ENCODE peak calls at places on chromosomes 1 and 21, in nine cellular contexts. W, L, Q, G, T, E, D, V and A are unnamed samples.

GRCh38 chr1:28887835-28888682 is 26.3 kb upstream of the EPB41 start:
- DNase-seq in T (no peak), D (peak), V (peak), L (peak), G (peak), W (peak), E (peak), Q (no peak), A (no peak)

GRCh38 chr1:199113265-199113869 is 474.5 kb downstream of the PTPRC start:
- DNase-seq in Q (peak), G (peak), E (no peak), T (peak), L (peak), D (peak), V (peak), W (peak), A (peak)

GRCh38 chr1:71031426-71031825 is 16.2 kb downstream of the PTGER3 start:
- DNase-seq in V (no peak), E (no peak), D (no peak), T (no peak), L (no peak), Q (no peak), G (no peak), W (no peak), A (no peak)

GRCh38 chr1:245475116-245475515 is 320.3 kb downstream of the KIF26B start:
- DNase-seq in D (no peak), L (no peak), T (no peak), Q (no peak), V (no peak), W (no peak), E (no peak), G (peak), A (no peak)

GRCh38 chr1:99407018-99407417 is 142.7 kb downstream of the PLPPR4 start:
- DNase-seq in T (no peak), G (peak), W (no peak), Q (no peak), V (no peak), D (no peak), L (no peak), E (no peak), A (no peak)

GRCh38 chr1:164132001-164132400 is 427.0 kb upstream of the PBX1 start:
- DNase-seq in W (no peak), L (no peak), G (no peak), V (no peak), D (no peak), T (no peak), E (no peak), Q (no peak), A (no peak)

GRCh38 chr1:153393926-153394325 is 3.1 kb upstream of the S100A8 start:
- DNase-seq in T (no peak), L (no peak), G (no peak), W (peak), V (peak), E (no peak), D (no peak), Q (no peak), A (no peak)

GRCh38 chr21:17783816-17784598 is 35.1 kb downstream of the C21orf91 start:
- DNase-seq in W (no peak), L (no peak), V (no peak), D (no peak), Q (no peak), G (no peak), T (no peak), E (no peak), A (no peak)

GRCh38 chr21:33940846-33941245 is 25.2 kb upstream of the ATP5PO start:
- DNase-seq in D (no peak), L (no peak), E (no peak), Q (no peak), G (peak), V (no peak), W (no peak), T (no peak), A (no peak)

GRCh38 chr1:115466433-115466832 is 128.4 kb upstream of the NGF start:
- DNase-seq in E (no peak), T (no peak), Q (no peak), D (no peak), W (peak), G (no peak), V (no peak), L (no peak), A (no peak)

GRCh38 chr1:53266038-53266437 is 27.7 kb upstream of the MAGOH start:
- DNase-seq in G (peak), D (no peak), W (no peak), T (no peak), L (no peak), V (no peak), E (no peak), Q (no peak), A (no peak)

GRCh38 chr1:48876221-48876785 is 99.6 kb upstream of the BEND5 start:
- DNase-seq in W (no peak), D (no peak), L (no peak), E (no peak), Q (no peak), G (peak), T (no peak), V (no peak), A (no peak)

GRCh38 chr1:77542784-77543183 is 139.7 kb downstream of the ZZZ3 start:
- DNase-seq in G (peak), E (no peak), Q (no peak), W (no peak), L (no peak), D (no peak), V (no peak), T (no peak), A (no peak)

GRCh38 chr1:231807498-231807897 is 180.9 kb downstream of the DISC1 start:
- DNase-seq in V (no peak), G (no peak), L (no peak), W (no peak), Q (no peak), E (no peak), D (no peak), T (no peak), A (no peak)

GRCh38 chr1:229204863-229205777 is 65.8 kb upstream of the RAB4A start:
- DNase-seq in L (no peak), E (peak), V (peak), T (peak), W (no peak), D (no peak), G (peak), Q (peak), A (no peak)

GRCh38 chr1:183622884-183623785 is 12.4 kb downstream of the ARPC5 start:
- DNase-seq in E (no peak), V (peak), D (peak), T (no peak), Q (peak), G (peak), W (peak), L (peak), A (no peak)

GRCh38 chr1:27884182-27884954 is 12.0 kb downstream of the THEMIS2 start:
- DNase-seq in V (no peak), Q (no peak), D (no peak), E (peak), L (no peak), G (no peak), T (no peak), W (no peak), A (no peak)

GRCh38 chr1:20974069-20974468 is 187.0 kb upstream of the HP1BP3 start:
- DNase-seq in L (no peak), D (no peak), E (no peak), V (no peak), T (no peak), W (no peak), Q (no peak), G (no peak), A (no peak)

GRCh38 chr1:216044538-216044937 is 378.7 kb downstream of the USH2A start:
- DNase-seq in D (no peak), Q (no peak), G (no peak), L (no peak), E (no peak), V (no peak), T (no peak), W (no peak), A (no peak)

GRCh38 chr1:234918216-234918841 is 210.3 kb downstream of the TOMM20 start:
- DNase-seq in Q (no peak), L (peak), V (no peak), W (no peak), G (peak), D (peak), E (peak), T (no peak), A (no peak)

GRCh38 chr1:153355445-153356071 is 2.1 kb upstream of the S100A9 start:
- DNase-seq in V (peak), Q (no peak), W (peak), L (peak), E (no peak), G (peak), T (peak), D (no peak), A (no peak)

GRCh38 chr1:87328121-87329050 is at the start of gene LMO4:
- DNase-seq in T (peak), D (peak), Q (peak), G (peak), W (peak), L (peak), V (peak), E (peak), A (peak)
- TF ChIP-seq CTCF in T (no peak), D (no peak), Q (peak), G (no peak), W (no peak), L (no peak), V (no peak), E (no peak), A (no peak)

GRCh38 chr1:43747736-43748135 is 40.4 kb downstream of the ST3GAL3 start:
- DNase-seq in D (no peak), W (no peak), E (no peak), V (no peak), T (no peak), G (no peak), L (no peak), Q (no peak), A (no peak)
- TF ChIP-seq CTCF in D (no peak), W (no peak), E (no peak), V (no peak), T (no peak), G (no peak), L (no peak), Q (no peak), A (no peak)

DNA sequence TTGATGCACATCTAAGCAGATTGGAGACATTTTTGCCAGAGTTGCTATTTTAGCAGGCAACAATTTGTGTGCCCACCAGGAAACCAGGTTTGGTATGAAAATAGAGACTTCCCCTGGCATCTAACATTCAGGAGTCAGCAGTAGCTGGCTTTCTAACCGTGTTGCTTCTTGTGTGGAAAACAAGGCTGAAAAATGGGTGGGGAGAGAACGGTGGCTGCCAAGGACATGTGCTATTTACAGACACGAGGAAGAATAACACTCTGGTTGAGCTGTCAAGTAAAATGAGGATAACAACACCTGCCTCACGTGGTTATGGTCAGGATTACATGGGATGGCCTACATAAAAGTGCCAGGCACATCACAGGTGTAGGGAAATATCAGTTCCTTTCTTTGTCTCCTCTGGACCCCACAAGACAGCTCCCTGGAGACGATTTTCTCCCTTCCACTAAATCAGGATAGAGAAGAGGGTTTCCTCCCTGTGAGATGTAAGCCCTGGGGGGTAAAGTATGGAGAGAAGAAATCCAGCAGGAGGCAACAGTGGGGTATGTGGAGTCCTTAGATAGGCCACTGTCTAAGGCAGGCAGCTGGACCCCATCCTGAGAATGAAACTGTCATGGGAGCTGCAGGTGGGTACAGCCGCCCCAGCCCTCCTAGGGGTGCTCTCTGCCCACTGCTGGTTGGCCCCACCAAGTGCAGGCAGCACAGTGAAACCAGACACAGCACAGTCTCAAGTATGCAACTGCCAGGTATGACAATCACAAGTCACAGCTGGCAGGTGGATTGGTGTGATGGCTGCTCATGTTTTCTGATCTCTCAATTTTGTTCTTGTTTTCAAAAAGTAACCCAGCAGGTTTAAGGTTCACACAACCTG is 80.3 kb downstream of the TENT5C start:
- DNase-seq in E (no peak), G (no peak), W (no peak), V (no peak), Q (no peak), T (no peak), L (no peak), D (no peak), A (no peak)
- TF ChIP-seq CTCF in E (no peak), G (no peak), W (peak), V (peak), Q (no peak), T (no peak), L (no peak), D (no peak), A (no peak)

GRCh38 chr1:9271861-9272595 is 20.7 kb upstream of the SPSB1 start:
- DNase-seq in G (no peak), D (no peak), E (no peak), W (no peak), Q (no peak), T (no peak), L (no peak), V (no peak), A (no peak)

GRCh38 chr1:9275567-9276034 is 17.1 kb upstream of the SPSB1 start:
- DNase-seq in Q (no peak), T (no peak), V (no peak), W (no peak), G (no peak), L (no peak), D (no peak), E (no peak), A (no peak)

GRCh38 chr1:9275161-9275560 is 17.5 kb upstream of the SPSB1 start:
- DNase-seq in V (no peak), D (no peak), L (no peak), Q (no peak), G (no peak), W (no peak), E (no peak), T (no peak), A (no peak)

GRCh38 chr1:9271268-9271667 is 21.4 kb upstream of the SPSB1 start:
- DNase-seq in Q (no peak), D (no peak), T (no peak), G (no peak), W (no peak), V (peak), E (no peak), L (no peak), A (no peak)

DNA sequence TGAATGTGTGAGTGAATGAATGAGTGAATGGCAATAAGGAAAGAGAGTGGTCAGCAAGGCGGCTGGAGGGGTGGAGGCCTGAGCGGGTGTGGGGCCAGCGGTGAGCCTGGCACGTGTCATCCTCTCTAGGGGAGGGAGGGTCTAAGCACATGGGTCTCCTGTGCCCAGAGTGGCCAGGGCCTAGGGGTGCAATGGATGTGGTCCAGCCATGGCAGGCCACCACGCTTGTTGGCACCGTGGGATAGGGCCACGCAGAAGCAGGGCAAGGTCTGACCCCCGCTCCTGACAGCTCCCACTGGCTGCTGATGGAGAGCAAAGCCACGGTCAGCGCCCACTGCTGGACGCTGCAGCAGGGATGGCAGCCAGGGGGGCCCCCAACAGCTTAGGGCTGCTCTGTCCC is 19.5 kb upstream of the SPSB1 start:
- DNase-seq in E (no peak), W (no peak), V (no peak), G (no peak), D (no peak), T (no peak), Q (no peak), L (no peak), A (no peak)
- TF ChIP-seq CTCF in E (no peak), W (peak), V (no peak), G (no peak), D (no peak), T (no peak), Q (no peak), L (no peak), A (no peak)

GRCh38 chr1:181504294-181505115 is 21.2 kb downstream of the CACNA1E start:
- DNase-seq in D (no peak), Q (no peak), V (peak), G (peak), W (peak), T (no peak), L (peak), E (no peak), A (no peak)
- TF ChIP-seq CTCF in D (no peak), Q (no peak), V (peak), G (peak), W (peak), T (peak), L (peak), E (no peak), A (peak)

GRCh38 chr1:214505134-214505533 is 46.3 kb downstream of the PTPN14 start:
- DNase-seq in Q (no peak), E (no peak), G (no peak), L (no peak), D (no peak), T (no peak), W (peak), V (no peak), A (no peak)
- TF ChIP-seq CTCF in Q (no peak), E (no peak), G (no peak), L (no peak), D (no peak), T (no peak), W (peak), V (no peak), A (no peak)

GRCh38 chr1:201436461-201436860 is 14.9 kb upstream of the TNNI1 start:
- DNase-seq in Q (no peak), G (peak), T (no peak), D (no peak), E (no peak), V (peak), W (peak), L (peak), A (no peak)
- TF ChIP-seq CTCF in Q (no peak), G (peak), T (peak), D (no peak), E (no peak), V (peak), W (peak), L (no peak), A (no peak)

GRCh38 chr1:18673976-18674375 is 43.3 kb downstream of the PAX7 start:
- DNase-seq in L (no peak), D (no peak), G (no peak), W (no peak), E (no peak), T (no peak), V (no peak), Q (no peak), A (no peak)
- TF ChIP-seq CTCF in L (no peak), D (no peak), G (no peak), W (peak), E (no peak), T (no peak), V (no peak), Q (no peak), A (no peak)

GRCh38 chr1:201085902-201086735 is 26.1 kb downstream of the CACNA1S start:
- DNase-seq in T (no peak), L (peak), D (peak), W (peak), E (no peak), V (peak), Q (peak), G (peak), A (no peak)
- TF ChIP-seq CTCF in T (peak), L (peak), D (peak), W (peak), E (peak), V (peak), Q (peak), G (peak), A (no peak)

DNA sequence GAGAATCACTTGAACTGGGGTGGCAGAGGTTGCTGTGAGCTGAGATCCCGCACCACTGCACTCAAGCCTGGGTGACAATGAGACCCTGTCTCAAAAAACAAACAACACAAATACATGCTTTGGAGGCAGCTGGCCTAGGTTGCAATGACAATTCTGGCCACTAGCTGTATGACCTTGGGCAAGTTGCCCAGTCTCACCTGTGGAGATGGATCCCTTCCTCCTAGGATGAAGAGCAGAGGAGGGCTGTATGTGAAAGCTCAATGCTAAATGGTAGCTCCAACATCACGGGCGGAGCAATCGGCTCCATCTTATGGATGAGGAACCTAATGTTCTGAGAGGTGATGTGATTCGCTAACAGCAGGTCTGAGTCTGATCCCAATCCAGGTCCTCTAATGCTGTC is 20.6 kb downstream of the ADORA1 start:
- DNase-seq in L (no peak), V (no peak), T (no peak), E (no peak), G (no peak), D (no peak), Q (no peak), W (peak), A (no peak)
- TF ChIP-seq CTCF in L (peak), V (peak), T (peak), E (no peak), G (peak), D (peak), Q (no peak), W (peak), A (peak)